ENCODE peak calls at places on chromosomes 7 and 10, in eight cellular contexts. Z, I, B, S, V, O, C and Y are unnamed samples.

GRCh38 chr7:122423591-122423990 is 119.0 kb upstream of the FEZF1 start:
- DNase-seq in Z (no peak), I (no peak), B (no peak), S (no peak), V (no peak), O (no peak), C (no peak), Y (no peak)

GRCh38 chr10:78579995-78580394 is 488.8 kb upstream of the ZMIZ1 start:
- DNase-seq in Z (no peak), I (no peak), B (peak), S (no peak), V (peak), O (no peak), C (no peak), Y (no peak)

GRCh38 chr10:13049774-13050420 is 48.4 kb upstream of the CCDC3 start:
- DNase-seq in Z (no peak), I (no peak), B (no peak), S (no peak), V (no peak), O (no peak), C (no peak), Y (no peak)

GRCh38 chr7:95843286-95843685 is 70.9 kb downstream of the DYNC1I1 start:
- DNase-seq in Z (no peak), I (no peak), B (no peak), S (no peak), V (no peak), O (no peak), C (no peak), Y (no peak)

GRCh38 chr7:50092579-50093411 is at the start of gene ZPBP:
- DNase-seq in Z (peak), I (peak), B (peak), S (peak), V (peak), O (peak), C (no peak), Y (peak)

GRCh38 chr10:92727550-92727949 is 37.8 kb downstream of the HHEX start:
- DNase-seq in Z (no peak), I (no peak), B (no peak), S (no peak), V (peak), O (no peak), C (no peak), Y (no peak)

GRCh38 chr7:22375359-22376048 is 18.6 kb upstream of the RAPGEF5 start:
- DNase-seq in Z (no peak), I (no peak), B (no peak), S (no peak), V (no peak), O (no peak), C (no peak), Y (peak)

GRCh38 chr7:98368721-98369120 is 32.2 kb downstream of the BAIAP2L1 start:
- DNase-seq in Z (no peak), I (no peak), B (no peak), S (no peak), V (no peak), O (no peak), C (no peak), Y (no peak)

GRCh38 chr7:38068461-38068860 is 109.6 kb upstream of the STARD3NL start:
- DNase-seq in Z (no peak), I (no peak), B (no peak), S (no peak), V (no peak), O (no peak), C (no peak), Y (no peak)

GRCh38 chr10:11602357-11602756 is 9.1 kb downstream of the USP6NL start:
- DNase-seq in Z (no peak), I (no peak), B (peak), S (no peak), V (no peak), O (no peak), C (no peak), Y (no peak)

GRCh38 chr10:94889123-94889522 is 49.3 kb upstream of the CYP2C9 start:
- DNase-seq in Z (no peak), I (no peak), B (no peak), S (no peak), V (no peak), O (no peak), C (no peak), Y (no peak)

GRCh38 chr7:26857534-26858228 is 6.7 kb downstream of the SKAP2 start:
- DNase-seq in Z (peak), I (no peak), B (no peak), S (no peak), V (no peak), O (no peak), C (no peak), Y (peak)

GRCh38 chr10:21831986-21832735 is 171.4 kb downstream of the DNAJC1 start:
- DNase-seq in Z (peak), I (no peak), B (no peak), S (no peak), V (no peak), O (no peak), C (no peak), Y (no peak)

GRCh38 chr10:31069411-31069810 is 37.7 kb upstream of the ZNF438 start:
- DNase-seq in Z (no peak), I (no peak), B (no peak), S (no peak), V (no peak), O (no peak), C (no peak), Y (no peak)

GRCh38 chr10:36344240-36344639 is 702.1 kb upstream of the FZD8 start:
- DNase-seq in Z (peak), I (no peak), B (no peak), S (no peak), V (no peak), O (no peak), C (no peak), Y (no peak)

GRCh38 chr10:124719213-124719851 is 24.8 kb downstream of the FAM53B start:
- DNase-seq in Z (peak), I (peak), B (peak), S (peak), V (peak), O (peak), C (no peak), Y (no peak)

GRCh38 chr7:132690174-132690573 is 113.9 kb upstream of the PLXNA4 start:
- DNase-seq in Z (no peak), I (no peak), B (no peak), S (no peak), V (no peak), O (no peak), C (no peak), Y (no peak)

GRCh38 chr10:48531486-48531885 is 73.4 kb downstream of the ARHGAP22 start:
- DNase-seq in Z (no peak), I (no peak), B (no peak), S (no peak), V (no peak), O (no peak), C (no peak), Y (no peak)

GRCh38 chr7:103915958-103916357 is 73.5 kb downstream of the RELN start:
- DNase-seq in Z (peak), I (no peak), B (no peak), S (no peak), V (no peak), O (no peak), C (no peak), Y (no peak)

GRCh38 chr10:113397031-113397430 is 155.8 kb upstream of the HABP2 start:
- DNase-seq in Z (no peak), I (no peak), B (no peak), S (no peak), V (no peak), O (no peak), C (no peak), Y (no peak)

GRCh38 chr10:8088504-8088903 is 34.0 kb downstream of the GATA3 start:
- DNase-seq in Z (no peak), I (no peak), B (no peak), S (no peak), V (no peak), O (peak), C (peak), Y (no peak)

GRCh38 chr10:23070819-23071218 is 24.6 kb upstream of the MSRB2 start:
- DNase-seq in Z (no peak), I (no peak), B (peak), S (no peak), V (no peak), O (no peak), C (no peak), Y (no peak)

GRCh38 chr10:11017575-11018425 is at the start of gene CELF2:
- DNase-seq in Z (no peak), I (peak), B (peak), S (peak), V (peak), O (peak), C (no peak), Y (peak)

GRCh38 chr7:128932862-128933821 is 4.6 kb upstream of the IRF5 start:
- DNase-seq in Z (peak), I (no peak), B (no peak), S (no peak), V (peak), O (peak), C (no peak), Y (no peak)

GRCh38 chr10:36515313-36515712 is 610.1 kb upstream of the ANKRD30A start:
- DNase-seq in Z (no peak), I (no peak), B (no peak), S (no peak), V (no peak), O (no peak), C (no peak), Y (no peak)

GRCh38 chr10:74292871-74293427 is 141.9 kb downstream of the ADK start:
- DNase-seq in Z (peak), I (no peak), B (peak), S (no peak), V (no peak), O (no peak), C (no peak), Y (no peak)

GRCh38 chr7:33432825-33433224 is 303.5 kb downstream of the BBS9 start:
- DNase-seq in Z (peak), I (no peak), B (no peak), S (no peak), V (no peak), O (no peak), C (no peak), Y (no peak)

GRCh38 chr10:32958992-32959703 is 1.1 kb upstream of the ITGB1 start:
- DNase-seq in Z (no peak), I (no peak), B (peak), S (no peak), V (no peak), O (no peak), C (no peak), Y (no peak)

GRCh38 chr7:12458520-12459131 is 55.0 kb upstream of the VWDE start:
- DNase-seq in Z (peak), I (no peak), B (peak), S (no peak), V (no peak), O (peak), C (no peak), Y (peak)

GRCh38 chr10:21978191-21978862 is 25.2 kb downstream of the DNAJC1 start:
- DNase-seq in Z (peak), I (no peak), B (no peak), S (no peak), V (no peak), O (no peak), C (no peak), Y (no peak)

GRCh38 chr7:17682586-17682985 is 257.7 kb downstream of the SNX13 start:
- DNase-seq in Z (peak), I (no peak), B (no peak), S (no peak), V (no peak), O (no peak), C (no peak), Y (no peak)

GRCh38 chr10:105797234-105797890 is 1156.3 kb downstream of the SORCS3 start:
- DNase-seq in Z (peak), I (no peak), B (no peak), S (no peak), V (no peak), O (no peak), C (no peak), Y (no peak)

GRCh38 chr10:102596506-102596971 is 47.7 kb upstream of the TRIM8 start:
- DNase-seq in Z (peak), I (no peak), B (peak), S (no peak), V (peak), O (peak), C (no peak), Y (peak)

GRCh38 chr10:72802291-72803118 is 91.0 kb upstream of the OIT3 start:
- DNase-seq in Z (peak), I (no peak), B (no peak), S (no peak), V (no peak), O (no peak), C (no peak), Y (no peak)

GRCh38 chr7:148060724-148061123 is 529.8 kb upstream of the C7orf33 start:
- DNase-seq in Z (no peak), I (no peak), B (no peak), S (no peak), V (no peak), O (no peak), C (no peak), Y (no peak)